ENCODE peak calls at places on chromosomes 12 and 14, in four cellular contexts. One of them, this sample, is unnamed.

GRCh38 chr12:29171421-29172258 is 22.6 kb downstream of the FAR2 start:
- DNase-seq in non-pigmented ciliary epithelial cell: no peak
- DNase-seq in RPMI8226: no peak
- DNase-seq in spleen: peak
- DNase-seq in this sample: no peak

GRCh38 chr14:36275741-36276140 is 44.7 kb downstream of the MBIP start:
- DNase-seq in non-pigmented ciliary epithelial cell: no peak
- DNase-seq in RPMI8226: no peak
- DNase-seq in spleen: no peak
- DNase-seq in this sample: no peak

GRCh38 chr12:46160081-46160980 is 108.5 kb downstream of the SLC38A1 start:
- DNase-seq in non-pigmented ciliary epithelial cell: peak
- DNase-seq in RPMI8226: peak
- DNase-seq in spleen: no peak
- DNase-seq in this sample: peak

GRCh38 chr12:25124493-25124892 is 70.5 kb downstream of the DNAI7 start:
- DNase-seq in non-pigmented ciliary epithelial cell: no peak
- DNase-seq in RPMI8226: no peak
- DNase-seq in spleen: no peak
- DNase-seq in this sample: no peak

GRCh38 chr12:28242129-28242887 is 52.1 kb downstream of the CCDC91 start:
- DNase-seq in non-pigmented ciliary epithelial cell: no peak
- DNase-seq in RPMI8226: no peak
- DNase-seq in spleen: no peak
- DNase-seq in this sample: no peak

GRCh38 chr12:48512855-48513254 is 12.6 kb upstream of the OR8S1 start:
- DNase-seq in non-pigmented ciliary epithelial cell: no peak
- DNase-seq in RPMI8226: no peak
- DNase-seq in spleen: no peak
- DNase-seq in this sample: no peak

GRCh38 chr14:51873221-51873893 is 12.9 kb downstream of the GNG2 start:
- DNase-seq in non-pigmented ciliary epithelial cell: peak
- DNase-seq in RPMI8226: no peak
- DNase-seq in spleen: no peak
- DNase-seq in this sample: peak

GRCh38 chr14:103686831-103687485 is 28.3 kb downstream of the XRCC3 start:
- DNase-seq in non-pigmented ciliary epithelial cell: no peak
- DNase-seq in RPMI8226: no peak
- DNase-seq in spleen: no peak
- DNase-seq in this sample: no peak

GRCh38 chr14:68690106-68690960 is 102.5 kb downstream of the ZFP36L1 start:
- DNase-seq in non-pigmented ciliary epithelial cell: no peak
- DNase-seq in RPMI8226: no peak
- DNase-seq in spleen: no peak
- DNase-seq in this sample: no peak

GRCh38 chr12:102808412-102808811 is 108.6 kb downstream of the PAH start:
- DNase-seq in non-pigmented ciliary epithelial cell: no peak
- DNase-seq in RPMI8226: no peak
- DNase-seq in spleen: no peak
- DNase-seq in this sample: no peak

GRCh38 chr14:95432152-95433093 is 84.0 kb downstream of the SYNE3 start:
- DNase-seq in non-pigmented ciliary epithelial cell: no peak
- DNase-seq in RPMI8226: peak
- DNase-seq in spleen: no peak
- DNase-seq in this sample: no peak

GRCh38 chr14:94132285-94132887 is 3.0 kb upstream of the IFI27L2 start:
- DNase-seq in non-pigmented ciliary epithelial cell: no peak
- DNase-seq in RPMI8226: peak
- DNase-seq in spleen: no peak
- DNase-seq in this sample: no peak

GRCh38 chr14:58315606-58316005 is 17.3 kb downstream of the ARID4A start:
- DNase-seq in non-pigmented ciliary epithelial cell: no peak
- DNase-seq in RPMI8226: no peak
- DNase-seq in spleen: no peak
- DNase-seq in this sample: no peak